ENCODE peak calls at places on chromosomes 4 and X, in nine cellular contexts. G is right atrium auricular region, K is thyroid gland, C is mesendoderm, Y is pancreas, D is adrenal gland, P is colonic mucosa, Z is right cardiac atrium, B is thoracic aorta. E is an unnamed sample.

GRCh38 chr4:139986108-139986507 is 167.9 kb downstream of the MAML3 start:
- DNase-seq in Y (no peak), D (peak), K (no peak), G (no peak), Z (no peak), C (no peak), B (no peak), P (no peak), E (no peak)

GRCh38 chr4:52511825-52512224 is 147.3 kb downstream of the USP46 start:
- DNase-seq in G (no peak), K (no peak), P (no peak), C (no peak), Y (no peak), Z (no peak), B (no peak), D (no peak), E (no peak)

GRCh38 chr4:6087669-6088068 is 69.4 kb upstream of the C4orf50 start:
- DNase-seq in C (peak), K (peak), Y (peak), Z (no peak), G (no peak), B (no peak), P (no peak), D (peak), E (no peak)

GRCh38 chr4:19947349-19947748 is 304.4 kb upstream of the SLIT2 start:
- DNase-seq in K (no peak), G (no peak), D (no peak), B (no peak), Y (no peak), C (no peak), P (no peak), Z (no peak), E (no peak)

GRCh38 chr4:30714408-30715031 is 5.6 kb upstream of the PCDH7 start:
- DNase-seq in P (peak), D (no peak), K (peak), B (no peak), Z (peak), Y (peak), G (no peak), C (peak), E (peak)

GRCh38 chr4:151569650-151570049 is 160.7 kb downstream of the FHIP1A start:
- DNase-seq in C (peak), B (no peak), P (no peak), G (no peak), Y (no peak), Z (no peak), D (no peak), K (peak), E (no peak)

GRCh38 chrX:3271485-3272186 is 74.8 kb downstream of the MXRA5 start:
- DNase-seq in P (no peak), G (no peak), B (no peak), D (no peak), K (no peak), C (no peak), Z (no peak), Y (no peak), E (no peak)

GRCh38 chrX:38999099-38999498 is 197.8 kb downstream of the MID1IP1 start:
- DNase-seq in D (no peak), Z (no peak), C (no peak), K (no peak), P (no peak), Y (no peak), B (no peak), G (no peak), E (no peak)

GRCh38 chrX:68842781-68843581 is 14.2 kb downstream of the EFNB1 start:
- DNase-seq in C (no peak), D (no peak), Z (no peak), B (no peak), K (peak), G (no peak), P (peak), Y (no peak), E (no peak)

GRCh38 chrX:71181558-71181909 is 36.9 kb downstream of the NLGN3 start:
- DNase-seq in G (no peak), Z (peak), C (no peak), B (no peak), P (peak), K (peak), D (peak), Y (peak), E (no peak)

GRCh38 chrX:71659342-71659741 is 8.0 kb upstream of the LOC101059915 start:
- DNase-seq in G (no peak), B (no peak), P (no peak), K (no peak), D (no peak), C (no peak), Z (no peak), Y (no peak), E (no peak)

GRCh38 chrX:69546417-69546816 is 42.3 kb downstream of the NALF2 start:
- DNase-seq in Z (no peak), D (no peak), B (no peak), P (no peak), Y (peak), G (no peak), C (no peak), K (no peak), E (no peak)

GRCh38 chr4:26300314-26301307 is 20.2 kb upstream of the RBPJ start:
- DNase-seq in Z (no peak), P (no peak), B (no peak), C (no peak), D (no peak), K (no peak), G (no peak), Y (no peak), E (no peak)

GRCh38 chrX:23803931-23804381 is 21.0 kb downstream of the SAT1 start:
- DNase-seq in K (peak), D (peak), Z (peak), C (no peak), G (no peak), P (peak), Y (peak), B (no peak), E (no peak)

GRCh38 chr4:70508801-70509200 is 9.6 kb upstream of the AMTN start:
- DNase-seq in Y (no peak), G (no peak), B (no peak), P (no peak), D (no peak), Z (no peak), K (no peak), C (no peak), E (no peak)

GRCh38 chr4:153257151-153257620 is 52.9 kb downstream of the TRIM2 start:
- DNase-seq in Z (peak), B (no peak), G (no peak), P (no peak), Y (no peak), C (peak), D (peak), K (peak), E (peak)

DNA sequence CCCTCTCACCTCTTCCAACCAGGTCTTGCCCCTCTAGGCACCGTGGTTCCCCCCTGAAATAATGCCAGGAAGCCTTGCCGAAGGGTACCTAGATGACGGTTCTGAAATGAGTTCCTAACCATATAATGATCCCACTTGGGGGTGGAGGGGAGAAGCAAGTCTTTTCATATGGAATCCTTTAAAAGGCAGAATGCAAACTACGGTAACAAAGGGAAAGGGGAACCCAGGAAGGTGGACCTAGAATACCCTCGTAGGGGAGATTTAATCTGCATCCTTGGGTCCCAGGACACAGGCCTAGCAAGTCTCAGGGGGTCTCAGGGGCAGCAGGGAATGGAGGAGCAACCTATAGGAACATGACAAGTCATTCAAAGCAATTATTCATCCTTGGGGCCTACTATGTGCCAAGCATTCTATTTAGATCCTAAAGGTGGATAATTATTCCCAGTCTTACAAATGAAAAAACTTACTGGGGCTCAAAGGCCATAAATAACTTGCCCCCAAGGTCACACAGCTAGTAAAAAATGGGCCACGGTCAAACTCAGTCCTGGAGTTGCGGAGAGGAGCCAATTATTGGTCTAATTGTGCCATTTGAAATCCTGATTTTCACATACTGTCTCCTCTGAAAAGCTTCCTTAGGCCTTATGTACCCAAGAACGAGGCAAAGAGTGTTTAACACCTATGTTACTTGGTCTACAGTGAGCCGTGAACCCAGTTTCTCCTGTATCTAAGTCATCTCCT is 8.8 kb downstream of the BCOR start:
- DNase-seq in C (no peak), P (no peak), Y (no peak), B (no peak), G (no peak), D (no peak), K (no peak), Z (no peak), E (no peak)
- H3K4me3 ChIP-seq in C (no peak), P (no peak), Y (no peak), B (no peak), G (no peak), D (no peak), K (no peak), Z (no peak), E (no peak)

GRCh38 chr4:39521253-39521908 is 5.9 kb downstream of the UGDH start:
- DNase-seq in P (no peak), C (no peak), B (no peak), Z (no peak), K (no peak), G (no peak), Y (no peak), D (no peak), E (no peak)

GRCh38 chr4:39518484-39518883 is 8.8 kb downstream of the UGDH start:
- DNase-seq in P (no peak), B (no peak), Z (no peak), C (no peak), D (no peak), G (no peak), K (no peak), Y (no peak), E (no peak)

GRCh38 chr4:39524420-39524957 is 2.8 kb downstream of the UGDH start:
- DNase-seq in G (no peak), Z (no peak), B (no peak), K (no peak), Y (no peak), D (no peak), C (no peak), P (no peak), E (no peak)

GRCh38 chr4:39526283-39526682 is 956 bp downstream of the UGDH start:
- DNase-seq in K (no peak), G (no peak), Y (no peak), Z (no peak), C (no peak), D (no peak), P (no peak), B (no peak), E (no peak)

DNA sequence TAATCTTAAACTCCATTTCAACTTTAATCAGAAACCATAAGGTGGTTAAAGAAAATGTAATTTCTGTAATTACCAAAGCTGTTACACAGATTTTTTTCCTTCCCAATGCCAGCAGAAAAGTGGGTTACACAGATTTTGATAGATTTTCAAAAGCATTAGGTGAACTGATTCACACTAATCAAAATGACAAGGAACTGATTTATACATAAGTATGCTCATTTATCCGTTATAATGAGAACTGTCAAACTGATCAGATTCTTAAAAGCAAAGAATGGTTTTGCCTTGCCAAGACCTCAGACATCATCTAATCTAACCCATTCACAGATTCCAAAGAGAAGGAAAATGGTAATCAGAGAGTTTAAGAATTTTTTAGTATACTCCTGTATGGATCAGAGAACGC is 5.2 kb downstream of the UGDH start:
- DNase-seq in B (no peak), G (no peak), D (no peak), K (no peak), Y (no peak), P (no peak), Z (no peak), C (no peak), E (no peak)
- H3K27ac ChIP-seq in B (peak), G (no peak), D (no peak), K (no peak), Y (no peak), P (no peak), Z (no peak), C (no peak), E (no peak)

DNA sequence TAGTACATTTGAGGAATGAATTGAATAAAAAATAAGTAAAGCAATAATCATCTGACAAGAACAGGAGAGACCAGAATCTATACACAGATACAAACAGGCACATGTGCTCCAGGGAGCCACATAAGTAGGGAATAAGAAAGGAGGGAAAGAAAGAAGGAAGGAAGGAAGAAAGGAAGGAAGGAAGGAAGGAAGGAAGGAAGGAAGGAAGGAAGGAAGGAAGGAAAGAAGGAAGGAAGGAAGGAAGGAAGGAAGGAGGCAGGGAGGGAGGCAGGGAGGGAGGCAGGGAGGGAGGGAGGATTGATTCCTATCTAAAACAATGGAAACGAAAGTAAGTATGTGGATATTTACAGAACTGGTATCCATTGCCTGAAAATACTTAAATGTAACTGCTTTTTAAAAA is 475.8 kb downstream of the NLGN4X start:
- DNase-seq in G (no peak), K (no peak), D (no peak), C (no peak), Y (no peak), Z (no peak), B (no peak), P (no peak), E (no peak)
- H3K4me3 ChIP-seq in G (no peak), K (no peak), D (no peak), C (no peak), Y (no peak), Z (no peak), B (no peak), P (no peak), E (no peak)

DNA sequence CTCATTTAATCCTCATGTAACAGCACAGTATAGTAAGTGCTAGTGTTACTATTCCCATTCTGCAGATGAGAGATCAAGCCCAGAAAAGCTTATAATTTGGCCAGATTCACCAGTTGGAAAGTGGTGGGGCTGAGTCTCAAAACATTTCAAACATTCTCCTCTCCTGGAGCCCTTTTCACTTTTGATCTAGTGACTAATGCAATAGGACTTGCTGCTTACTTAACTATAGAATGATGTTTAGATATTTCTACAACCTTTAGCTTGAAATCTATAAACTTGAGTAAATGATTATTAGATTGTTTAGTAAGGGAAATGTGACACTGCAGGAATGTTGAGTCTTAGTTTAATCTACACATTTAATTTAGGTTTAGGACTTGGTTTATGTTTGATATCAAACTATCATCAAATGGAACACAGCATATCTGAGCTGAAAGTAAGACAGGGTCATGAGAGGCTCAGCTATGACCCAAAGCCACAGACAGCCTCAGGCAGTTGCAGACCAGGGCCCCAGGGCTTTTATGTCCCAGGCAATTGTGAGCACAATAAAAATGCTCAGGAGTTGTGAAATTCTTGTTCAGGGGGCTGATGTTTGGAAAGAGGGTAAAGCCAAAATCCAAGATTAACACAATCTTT is 199.5 kb upstream of the HS3ST1 start:
- DNase-seq in Z (no peak), D (no peak), C (no peak), Y (no peak), G (no peak), K (no peak), P (no peak), B (no peak), E (no peak)
- H3K27ac ChIP-seq in Z (no peak), D (no peak), C (no peak), Y (no peak), G (no peak), K (no peak), P (peak), B (no peak), E (no peak)